ENCODE peak calls at places on chromosomes 3 and 15, in seven cellular contexts. G is CD8-positive, alpha-beta T cell; X is gastrocnemius medialis; Y is uterus; Q is A549; H is breast epithelium; B is AG04450. V is an unnamed sample.

GRCh38 chr3:81876826-81877225 is 115.4 kb upstream of the GBE1 start:
- DNase-seq in G (no peak), X (no peak), Y (no peak), Q (no peak), H (no peak), B (no peak), V (no peak)

GRCh38 chr3:181103605-181104004 is 114.1 kb upstream of the DNAJC19 start:
- DNase-seq in G (no peak), X (no peak), Y (no peak), Q (peak; percentile 16), H (no peak), B (no peak), V (no peak)

GRCh38 chr3:135752851-135753250 is 212.7 kb upstream of the PPP2R3A start:
- DNase-seq in G (no peak), X (no peak), Y (no peak), Q (no peak), H (no peak), B (no peak), V (no peak)

GRCh38 chr15:93081399-93081798 is 7.6 kb downstream of the RGMA start:
- DNase-seq in G (no peak), X (no peak), Y (no peak), Q (no peak), H (no peak), B (no peak), V (no peak)

GRCh38 chr3:111972891-111973290 is 5.9 kb upstream of the ABHD10 start:
- DNase-seq in G (no peak), X (no peak), Y (no peak), Q (no peak), H (no peak), B (no peak), V (no peak)

GRCh38 chr3:20836801-20837200 is 650.8 kb upstream of the SGO1 start:
- DNase-seq in G (no peak), X (no peak), Y (no peak), Q (no peak), H (no peak), B (no peak), V (no peak)

GRCh38 chr15:99437315-99438221 is 128.2 kb upstream of the MEF2A start:
- DNase-seq in G (no peak), X (no peak), Y (peak; percentile 16), Q (no peak), H (no peak), B (no peak), V (no peak)

GRCh38 chr3:79517766-79518413 is 249.9 kb downstream of the ROBO1 start:
- DNase-seq in G (no peak), X (no peak), Y (no peak), Q (peak; percentile 50), H (no peak), B (no peak), V (no peak)

GRCh38 chr15:66655511-66655910 is 46.5 kb upstream of the SMAD6 start:
- DNase-seq in G (no peak), X (no peak), Y (no peak), Q (no peak), H (no peak), B (no peak), V (no peak)

GRCh38 chr3:69458798-69459197 is 72.9 kb upstream of the FRMD4B start:
- DNase-seq in G (no peak), X (no peak), Y (no peak), Q (no peak), H (no peak), B (no peak), V (no peak)

GRCh38 chr15:31487811-31488436 is 161.3 kb downstream of the KLF13 start:
- DNase-seq in G (no peak), X (peak; percentile 13), Y (no peak), Q (peak; percentile 29), H (no peak), B (no peak), V (no peak)
- H3K27ac ChIP-seq in G (no peak overlapping the region), X (no peak overlapping the region), Y (peak overlapping the region; percentile 50), Q (peak overlapping the region; percentile 63), H (no peak overlapping the region), B (no peak overlapping the region), V (peak overlapping the region; percentile 14)

GRCh38 chr3:128283429-128283828 is 130.1 kb downstream of the EEFSEC start:
- DNase-seq in G (no peak), X (no peak), Y (no peak), Q (no peak), H (no peak), B (no peak), V (no peak)

GRCh38 chr3:128281461-128282367 is 128.4 kb downstream of the EEFSEC start:
- DNase-seq in G (no peak), X (no peak), Y (peak; percentile 70), Q (no peak), H (no peak), B (no peak), V (no peak)

GRCh38 chr3:128280466-128281455 is 127.5 kb downstream of the EEFSEC start:
- DNase-seq in G (no peak), X (no peak), Y (no peak), Q (no peak), H (no peak), B (no peak), V (no peak)

GRCh38 chr3:128285042-128285924 is 132.0 kb downstream of the EEFSEC start:
- DNase-seq in G (no peak), X (no peak), Y (no peak), Q (no peak), H (no peak), B (no peak), V (no peak)

DNA sequence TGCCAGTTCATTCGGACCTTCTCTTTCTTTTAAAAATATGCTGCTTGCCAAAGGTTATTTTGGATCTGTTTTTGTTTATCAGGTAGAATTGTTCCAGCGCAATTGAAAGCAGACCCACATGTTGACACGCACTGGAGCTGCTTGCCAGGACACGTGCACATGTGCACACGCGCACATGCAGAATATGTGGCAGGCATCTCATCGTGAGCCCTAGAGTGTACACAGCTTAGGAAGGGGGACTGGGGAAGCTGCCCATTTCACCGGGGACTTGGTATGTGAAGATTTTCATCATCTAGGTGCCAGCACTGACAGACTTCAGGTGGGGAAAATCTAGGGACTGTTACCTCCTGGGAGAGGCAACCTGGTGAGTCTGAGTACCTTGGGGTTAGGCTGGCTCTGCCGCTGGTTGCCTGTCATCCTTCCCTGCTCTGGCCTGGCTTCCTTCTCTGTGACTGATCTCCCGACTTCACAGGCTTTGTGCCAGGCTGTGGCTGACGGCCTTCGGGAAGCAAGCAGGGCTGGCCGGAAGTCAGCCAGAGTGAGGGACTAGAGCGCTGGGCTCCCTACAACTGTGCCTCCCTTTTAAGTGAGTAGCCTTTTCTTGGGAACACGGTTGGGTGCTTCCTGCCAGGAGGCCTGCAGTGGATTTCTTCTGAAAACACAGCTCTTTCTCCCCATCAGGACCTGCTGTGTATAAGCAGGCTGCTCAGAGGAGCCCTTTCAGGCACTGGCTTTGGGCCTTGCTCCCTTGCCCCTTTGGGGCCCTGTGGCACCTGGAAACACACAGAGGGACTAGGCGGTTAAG is 129.3 kb downstream of the EEFSEC start:
- DNase-seq in G (no peak), X (peak; percentile 62), Y (peak; percentile 80), Q (no peak), H (peak; percentile 78), B (no peak), V (peak; percentile 24)
- H3K27ac ChIP-seq in G (no peak overlapping the region), X (no peak overlapping the region), Y (peak overlapping the region; percentile 70), Q (no peak overlapping the region), H (peak overlapping the region; percentile 56), B (peak overlapping the region; percentile 31), V (no peak overlapping the region)

GRCh38 chr3:71109241-71109976 is 474.1 kb downstream of the FOXP1 start:
- DNase-seq in G (no peak), X (no peak), Y (no peak), Q (no peak), H (no peak), B (no peak), V (no peak)

GRCh38 chr3:71104586-71104985 is 478.9 kb downstream of the FOXP1 start:
- DNase-seq in G (no peak), X (no peak), Y (no peak), Q (no peak), H (no peak), B (no peak), V (no peak)

GRCh38 chr3:71110531-71111222 is 472.9 kb downstream of the FOXP1 start:
- DNase-seq in G (no peak), X (no peak), Y (no peak), Q (no peak), H (no peak), B (no peak), V (no peak)

GRCh38 chr3:71109977-71110285 is 473.6 kb downstream of the FOXP1 start:
- DNase-seq in G (no peak), X (no peak), Y (no peak), Q (no peak), H (no peak), B (no peak), V (no peak)

GRCh38 chr3:71107926-71108325 is 475.6 kb downstream of the FOXP1 start:
- DNase-seq in G (no peak), X (no peak), Y (no peak), Q (no peak), H (no peak), B (no peak), V (no peak)
- H3K27ac ChIP-seq in G (no peak overlapping the region), X (no peak overlapping the region), Y (peak overlapping the region; percentile 29), Q (no peak overlapping the region), H (peak overlapping the region; percentile 14), B (no peak overlapping the region), V (no peak overlapping the region)

DNA sequence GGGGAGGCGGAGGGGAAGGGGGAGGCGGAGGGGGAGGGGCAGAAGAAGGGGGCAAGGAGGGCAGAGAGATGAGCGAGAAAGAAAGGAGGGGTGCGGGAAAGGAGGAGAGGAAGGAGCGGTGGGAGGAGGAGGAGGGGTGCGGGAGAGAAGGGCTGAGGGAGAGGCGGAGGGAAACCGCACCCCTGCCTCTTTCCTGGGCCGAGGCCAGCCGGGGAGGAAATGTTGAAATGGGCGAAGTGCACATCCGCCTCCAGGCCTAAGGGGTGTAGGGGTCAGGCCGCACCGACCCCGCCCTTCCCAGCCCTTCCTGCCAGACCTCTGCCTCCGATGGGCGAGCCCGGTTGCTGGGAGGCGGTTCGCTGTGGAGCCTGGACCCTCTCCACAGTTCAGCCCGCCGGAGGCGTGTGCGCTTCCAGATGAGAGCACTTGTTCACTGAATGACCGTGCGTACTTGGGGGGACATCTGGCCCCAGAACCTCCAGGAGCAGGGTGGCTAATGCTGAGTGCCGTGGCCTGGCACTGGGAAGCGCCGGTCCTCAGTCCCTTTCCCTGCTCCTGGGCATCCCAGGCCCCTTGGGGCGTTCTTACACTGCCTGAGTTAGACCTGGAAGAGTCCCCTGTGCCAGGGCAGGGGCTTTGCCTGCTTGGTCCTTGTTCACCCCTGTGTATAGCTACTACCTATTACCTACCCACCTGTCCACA is 110.3 kb upstream of the KLF13 start:
- DNase-seq in G (no peak), X (peak; percentile 86), Y (peak; percentile 84), Q (peak; percentile 94), H (peak; percentile 81), B (no peak), V (no peak)
- H3K27ac ChIP-seq in G (peak overlapping the region; percentile 32), X (peak overlapping the region; percentile 94), Y (peak overlapping the region; percentile 80), Q (peak overlapping the region; percentile 97), H (peak overlapping the region; percentile 91), B (no peak overlapping the region), V (peak overlapping the region; percentile 91)

DNA sequence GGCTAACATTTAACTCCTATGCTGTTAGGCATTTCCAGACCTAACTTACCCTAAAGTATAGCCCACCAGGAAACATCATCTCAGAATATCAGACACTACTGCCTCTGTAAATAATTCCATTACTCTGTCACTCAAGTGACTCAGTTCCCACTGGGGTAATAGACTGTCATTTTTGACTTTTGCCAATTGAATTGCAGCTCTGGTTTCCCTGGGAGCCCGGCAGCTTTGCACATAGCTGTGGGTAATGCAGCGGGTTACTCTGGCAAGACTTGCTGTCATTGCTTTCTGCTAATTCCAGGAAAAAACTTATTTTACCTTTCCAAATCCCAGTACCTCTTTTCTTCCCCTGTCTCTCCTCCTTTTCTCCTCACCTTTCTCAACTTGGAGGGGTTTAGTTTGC is 12.5 kb upstream of the NRROS start:
- DNase-seq in G (no peak), X (no peak), Y (no peak), Q (no peak), H (no peak), B (no peak), V (no peak)
- H3K27ac ChIP-seq in G (no peak overlapping the region), X (no peak overlapping the region), Y (no peak overlapping the region), Q (no peak overlapping the region), H (no peak overlapping the region), B (no peak overlapping the region), V (no peak overlapping the region)

V was measured in substantia nigra.